ENCODE peak calls at places on chromosome 13, in five cellular contexts. V is ovary, E is HFF-Myc, J is cardiac fibroblast, A is Peyer's patch. K is an unnamed sample.

GRCh38 chr13:88958821-88959220 is 1287.7 kb downstream of the SLITRK5 start:
- DNase-seq in V (no peak), E (no peak), J (no peak), A (no peak), K (peak; percentile 51)

GRCh38 chr13:64551755-64552154 is 2678.4 kb downstream of the PCDH9 start:
- DNase-seq in V (no peak), E (peak; percentile 58), J (peak; percentile 98), A (no peak), K (peak; percentile 95)

GRCh38 chr13:52998290-52998876 is 30.2 kb upstream of the OLFM4 start:
- DNase-seq in V (no peak), E (no peak), J (no peak), A (no peak), K (no peak)

GRCh38 chr13:79560954-79561353 is 80.0 kb downstream of the NDFIP2 start:
- DNase-seq in V (no peak), E (no peak), J (no peak), A (no peak), K (no peak)

GRCh38 chr13:112643759-112644459 is 45.9 kb upstream of the ATP11A start:
- DNase-seq in V (no peak), E (no peak), J (no peak), A (no peak), K (no peak)

GRCh38 chr13:74093691-74094090 is 40.5 kb downstream of the KLF12 start:
- DNase-seq in V (no peak), E (no peak), J (no peak), A (no peak), K (no peak)

GRCh38 chr13:40895715-40896184 is 106.3 kb downstream of the SLC25A15 start:
- DNase-seq in V (no peak), E (no peak), J (no peak), A (no peak), K (no peak)

GRCh38 chr13:84662503-84662902 is 780.2 kb upstream of the SLITRK1 start:
- DNase-seq in V (no peak), E (no peak), J (no peak), A (no peak), K (no peak)

GRCh38 chr13:29937836-29938235 is 87.4 kb upstream of the UBL3 start:
- DNase-seq in V (no peak), E (no peak), J (no peak), A (peak; percentile 32), K (no peak)

GRCh38 chr13:111482806-111483620 is 162.6 kb downstream of the TEX29 start:
- DNase-seq in V (no peak), E (no peak), J (no peak), A (no peak), K (no peak)

GRCh38 chr13:38543561-38543960 is 143.3 kb upstream of the FREM2 start:
- DNase-seq in V (no peak), E (no peak), J (no peak), A (no peak), K (no peak)

GRCh38 chr13:50389726-50390125 is 374.5 kb downstream of the KCNRG start:
- DNase-seq in V (no peak), E (no peak), J (no peak), A (no peak), K (no peak)

GRCh38 chr13:110366733-110367132 is 59.6 kb downstream of the COL4A2 start:
- DNase-seq in V (no peak), E (no peak), J (no peak), A (no peak), K (no peak)

GRCh38 chr13:97448503-97449251 is 14.7 kb downstream of the RAP2A start:
- DNase-seq in V (no peak), E (no peak), J (no peak), A (no peak), K (no peak)

GRCh38 chr13:21997726-21998125 is 326.9 kb downstream of the FGF9 start:
- DNase-seq in V (no peak), E (no peak), J (no peak), A (no peak), K (no peak)

GRCh38 chr13:109595466-109595865 is 190.9 kb downstream of the IRS2 start:
- DNase-seq in V (no peak), E (no peak), J (peak; percentile 22), A (no peak), K (no peak)

GRCh38 chr13:109275848-109276247 is 510.5 kb downstream of the IRS2 start:
- DNase-seq in V (no peak), E (no peak), J (no peak), A (no peak), K (no peak)

GRCh38 chr13:51959773-51960172 is 51.5 kb downstream of the ATP7B start:
- DNase-seq in V (no peak), E (no peak), J (no peak), A (no peak), K (no peak)

GRCh38 chr13:26420282-26420960 is 137.1 kb upstream of the WASF3 start:
- DNase-seq in V (no peak), E (no peak), J (no peak), A (no peak), K (no peak)

GRCh38 chr13:110475550-110476219 is 85.8 kb downstream of the RAB20 start:
- DNase-seq in V (no peak), E (no peak), J (no peak), A (peak; percentile 39), K (no peak)

GRCh38 chr13:24672141-24673132 is 7.8 kb upstream of the ATP12A start:
- DNase-seq in V (no peak), E (no peak), J (peak; percentile 7), A (no peak), K (no peak)

GRCh38 chr13:24670174-24670573 is 10.0 kb upstream of the ATP12A start:
- DNase-seq in V (no peak), E (no peak), J (no peak), A (no peak), K (no peak)

GRCh38 chr13:24670927-24671326 is 9.3 kb upstream of the ATP12A start:
- DNase-seq in V (no peak), E (no peak), J (peak; percentile 21), A (no peak), K (no peak)

GRCh38 chr13:24668955-24669354 is 11.3 kb upstream of the ATP12A start:
- DNase-seq in V (no peak), E (no peak), J (no peak), A (no peak), K (no peak)

GRCh38 chr13:24671367-24672117 is 8.7 kb upstream of the ATP12A start:
- DNase-seq in V (no peak), E (peak; percentile 85), J (peak; percentile 84), A (no peak), K (peak; percentile 72)
- H3K4me3 ChIP-seq in V (no peak overlapping the region), E (peak overlapping the region; percentile 11), J (peak overlapping the region; percentile 24), A (peak overlapping the region; percentile 32), K (peak overlapping the region; percentile 1)

GRCh38 chr13:95743192-95743591 is 66.3 kb downstream of the DNAJC3 start:
- DNase-seq in V (no peak), E (no peak), J (no peak), A (no peak), K (no peak)
- H3K4me3 ChIP-seq in V (no peak overlapping the region), E (no peak overlapping the region), J (no peak overlapping the region), A (no peak overlapping the region), K (no peak overlapping the region)

GRCh38 chr13:101453784-101454201 is 1.3 kb downstream of the ITGBL1 start:
- DNase-seq in V (peak; percentile 14), E (no peak), J (no peak), A (no peak), K (no peak)

GRCh38 chr13:101450749-101451130 is 1.7 kb upstream of the ITGBL1 start:
- DNase-seq in V (no peak), E (no peak), J (no peak), A (no peak), K (no peak)

GRCh38 chr13:101451641-101452040 is 834 bp upstream of the ITGBL1 start:
- DNase-seq in V (no peak), E (no peak), J (no peak), A (no peak), K (no peak)

GRCh38 chr13:101454767-101455166 is 2.3 kb downstream of the ITGBL1 start:
- DNase-seq in V (no peak), E (no peak), J (peak; percentile 78), A (no peak), K (no peak)

DNA sequence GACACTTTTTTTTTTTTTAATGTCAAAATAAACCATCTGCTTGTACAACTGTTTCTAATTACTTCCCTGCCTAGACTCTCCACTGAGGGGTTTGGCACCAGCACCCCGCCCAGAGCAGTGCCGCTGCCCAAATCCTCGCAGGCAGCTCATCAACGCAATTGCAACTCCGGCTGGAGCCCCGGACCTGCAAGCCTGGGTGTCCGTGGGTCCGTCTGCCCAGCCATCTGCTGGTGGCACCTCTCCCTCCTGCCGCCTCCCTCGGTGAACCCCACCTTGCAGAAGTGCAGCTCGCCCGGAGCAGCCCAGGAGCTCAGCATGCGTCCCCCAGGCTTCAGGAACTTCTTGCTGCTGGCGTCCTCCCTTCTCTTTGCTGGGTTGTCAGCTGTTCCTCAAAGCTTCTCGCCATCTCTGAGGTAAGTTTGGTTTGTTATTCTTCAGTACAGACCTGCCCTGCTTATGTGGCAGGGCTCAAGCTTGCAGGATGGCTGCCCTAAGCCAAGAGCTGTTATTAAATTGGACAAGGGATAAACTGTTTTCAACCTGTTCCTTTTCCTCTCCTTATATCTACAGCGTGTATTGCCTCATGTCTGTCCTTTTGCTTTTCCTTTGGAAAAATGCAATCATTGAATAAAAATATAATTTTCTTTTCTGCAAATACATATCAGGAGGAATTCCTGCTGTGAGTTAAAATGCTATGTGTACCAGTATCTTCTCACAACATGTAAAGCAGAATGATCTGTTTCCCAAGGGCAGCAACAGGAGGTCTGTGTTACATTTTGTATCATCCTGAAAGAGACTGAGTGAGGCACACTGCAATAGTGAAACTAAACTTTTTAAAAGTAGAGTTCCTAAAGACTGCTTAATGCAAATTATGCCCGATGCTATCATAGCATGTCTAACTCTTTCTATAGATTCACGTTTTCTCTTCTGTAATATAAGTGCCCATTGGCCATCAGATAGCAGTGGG is at the start of gene ITGBL1:
- DNase-seq in V (no peak), E (no peak), J (peak; percentile 39), A (no peak), K (no peak)
- H3K4me3 ChIP-seq in V (peak within 1 kb of the TSS; percentile 17), E (peak within 1 kb of the TSS; percentile 54), J (peak within 1 kb of the TSS; percentile 55), A (peak within 1 kb of the TSS; percentile 51), K (peak within 1 kb of the TSS; percentile 58)

DNA sequence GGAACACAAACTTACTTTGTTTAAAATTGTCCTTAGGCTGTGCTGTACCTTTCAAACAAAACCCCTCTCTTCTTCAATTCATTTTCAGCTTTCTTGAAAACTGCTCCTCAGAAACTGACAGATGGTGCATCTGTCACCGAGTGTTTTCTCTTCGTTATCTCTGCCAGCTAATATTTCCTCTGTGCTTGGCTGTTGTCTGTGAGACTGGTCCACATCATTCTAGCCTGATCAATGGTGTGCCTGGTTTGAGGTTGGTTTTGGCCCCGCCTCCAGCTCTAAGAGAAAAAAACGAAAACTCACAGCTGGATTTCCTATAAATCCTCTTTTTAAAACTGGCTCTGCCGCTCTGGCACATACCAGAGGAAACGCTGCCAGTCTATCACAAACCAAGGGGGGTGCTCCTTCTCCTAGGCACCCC is 79.7 kb downstream of the STARD13 start:
- DNase-seq in V (no peak), E (no peak), J (peak; percentile 64), A (no peak), K (no peak)
- H3K4me3 ChIP-seq in V (no peak overlapping the region), E (no peak overlapping the region), J (peak overlapping the region; percentile 21), A (no peak overlapping the region), K (peak overlapping the region; percentile 38)